ENCODE peak calls at places on chromosomes 5 and 9, in four cellular contexts. One of them, this sample, is unnamed.

GRCh38 chr5:160266044-160266718 is 36.9 kb downstream of the FABP6 start:
- DNase-seq in HepG2: no peak
- DNase-seq in HCT116: no peak
- DNase-seq in SK-N-SH: no peak
- DNase-seq in this sample: no peak

GRCh38 chr9:22107202-22107601 is 98.1 kb upstream of the CDKN2B start:
- DNase-seq in HepG2: no peak
- DNase-seq in HCT116: no peak
- DNase-seq in SK-N-SH: no peak
- DNase-seq in this sample: no peak

GRCh38 chr5:111755942-111756353 is 1.0 kb downstream of the NREP start:
- DNase-seq in HepG2: no peak
- DNase-seq in HCT116: no peak
- DNase-seq in SK-N-SH: peak; percentile 30
- DNase-seq in this sample: no peak

GRCh38 chr5:1931590-1932138 is 48.9 kb upstream of the IRX4 start:
- DNase-seq in HepG2: no peak
- DNase-seq in HCT116: no peak
- DNase-seq in SK-N-SH: no peak
- DNase-seq in this sample: no peak

GRCh38 chr9:95181226-95181818 is 136.2 kb downstream of the FANCC start:
- DNase-seq in HepG2: no peak
- DNase-seq in HCT116: peak; percentile 4
- DNase-seq in SK-N-SH: peak; percentile 26
- DNase-seq in this sample: no peak

GRCh38 chr5:56270568-56271392 is 37.6 kb upstream of the ANKRD55 start:
- DNase-seq in HepG2: peak; percentile 73
- DNase-seq in HCT116: peak; percentile 62
- DNase-seq in SK-N-SH: peak; percentile 72
- DNase-seq in this sample: peak; percentile 82

GRCh38 chr5:10030219-10030831 is 219.4 kb downstream of the ATPSCKMT start:
- DNase-seq in HepG2: peak; percentile 23
- DNase-seq in HCT116: peak; percentile 23
- DNase-seq in SK-N-SH: no peak
- DNase-seq in this sample: no peak

GRCh38 chr5:180284161-180284560 is 7.7 kb downstream of the MAPK9 start:
- DNase-seq in HepG2: no peak
- DNase-seq in HCT116: no peak
- DNase-seq in SK-N-SH: no peak
- DNase-seq in this sample: no peak

GRCh38 chr9:85118990-85119755 is 449.6 kb downstream of the NTRK2 start:
- DNase-seq in HepG2: no peak
- DNase-seq in HCT116: no peak
- DNase-seq in SK-N-SH: no peak
- DNase-seq in this sample: no peak

GRCh38 chr9:72786948-72787347 is 165.9 kb downstream of the ALDH1A1 start:
- DNase-seq in HepG2: no peak
- DNase-seq in HCT116: no peak
- DNase-seq in SK-N-SH: no peak
- DNase-seq in this sample: no peak

GRCh38 chr9:86837345-86837744 is 110.0 kb downstream of the GAS1 start:
- DNase-seq in HepG2: no peak
- DNase-seq in HCT116: no peak
- DNase-seq in SK-N-SH: no peak
- DNase-seq in this sample: no peak

GRCh38 chr9:94298949-94299599 is 29.4 kb downstream of the NUTM2F start:
- DNase-seq in HepG2: no peak
- DNase-seq in HCT116: no peak
- DNase-seq in SK-N-SH: no peak
- DNase-seq in this sample: no peak

GRCh38 chr5:94691947-94692346 is 73.5 kb downstream of the SLF1 start:
- DNase-seq in HepG2: peak; percentile 3
- DNase-seq in HCT116: no peak
- DNase-seq in SK-N-SH: peak; percentile 20
- DNase-seq in this sample: no peak

GRCh38 chr5:73437126-73438047 is 11.2 kb downstream of the FOXD1 start:
- DNase-seq in HepG2: no peak
- DNase-seq in HCT116: peak; percentile 48
- DNase-seq in SK-N-SH: peak; percentile 69
- DNase-seq in this sample: no peak

GRCh38 chr9:22622823-22623222 is 176.2 kb downstream of the DMRTA1 start:
- DNase-seq in HepG2: no peak
- DNase-seq in HCT116: no peak
- DNase-seq in SK-N-SH: no peak
- DNase-seq in this sample: no peak

GRCh38 chr9:69174645-69175487 is 789 bp downstream of the TJP2 start:
- DNase-seq in HepG2: peak; percentile 48
- DNase-seq in HCT116: no peak
- DNase-seq in SK-N-SH: peak; percentile 62
- DNase-seq in this sample: no peak

GRCh38 chr9:112809351-112809848 is 58.8 kb downstream of the SNX30 start:
- DNase-seq in HepG2: no peak
- DNase-seq in HCT116: no peak
- DNase-seq in SK-N-SH: no peak
- DNase-seq in this sample: no peak

GRCh38 chr9:37512439-37512838 is 26.7 kb downstream of the POLR1E start:
- DNase-seq in HepG2: no peak
- DNase-seq in HCT116: no peak
- DNase-seq in SK-N-SH: no peak
- DNase-seq in this sample: no peak

GRCh38 chr9:37471942-37472679 is 6.9 kb upstream of the ZBTB5 start:
- DNase-seq in HepG2: peak; percentile 24
- DNase-seq in HCT116: peak; percentile 95
- DNase-seq in SK-N-SH: no peak
- DNase-seq in this sample: peak; percentile 97

GRCh38 chr9:108056805-108057386 is 567.3 kb upstream of the KLF4 start:
- DNase-seq in HepG2: no peak
- DNase-seq in HCT116: no peak
- DNase-seq in SK-N-SH: no peak
- DNase-seq in this sample: no peak

GRCh38 chr5:72325566-72326297 is 5.6 kb downstream of the PTCD2 start:
- DNase-seq in HepG2: no peak
- DNase-seq in HCT116: no peak
- DNase-seq in SK-N-SH: no peak
- DNase-seq in this sample: no peak

GRCh38 chr9:34633851-34634550 is 3.6 kb downstream of the SIGMAR1 start:
- DNase-seq in HepG2: peak; percentile 56
- DNase-seq in HCT116: no peak
- DNase-seq in SK-N-SH: peak; percentile 84
- DNase-seq in this sample: peak; percentile 65

GRCh38 chr5:112551437-112552018 is 132.5 kb upstream of the EPB41L4A start:
- DNase-seq in HepG2: peak; percentile 39
- DNase-seq in HCT116: peak; percentile 59
- DNase-seq in SK-N-SH: peak; percentile 42
- DNase-seq in this sample: peak; percentile 39

GRCh38 chr9:137721899-137722298 is 103.1 kb downstream of the EHMT1 start:
- DNase-seq in HepG2: no peak
- DNase-seq in HCT116: no peak
- DNase-seq in SK-N-SH: no peak
- DNase-seq in this sample: no peak

GRCh38 chr9:87742813-87743428 is 17.0 kb downstream of the CTSL start:
- DNase-seq in HepG2: no peak
- DNase-seq in HCT116: no peak
- DNase-seq in SK-N-SH: no peak
- DNase-seq in this sample: no peak

GRCh38 chr5:109644829-109645228 is 44.9 kb upstream of the MAN2A1 start:
- DNase-seq in HepG2: no peak
- DNase-seq in HCT116: no peak
- DNase-seq in SK-N-SH: no peak
- DNase-seq in this sample: no peak

GRCh38 chr5:171420429-171421231 is 1.2 kb downstream of the FGF18 start:
- DNase-seq in HepG2: no peak
- DNase-seq in HCT116: no peak
- DNase-seq in SK-N-SH: peak; percentile 72
- DNase-seq in this sample: no peak

GRCh38 chr5:124675921-124676846 is 70.3 kb downstream of the ZNF608 start:
- DNase-seq in HepG2: peak; percentile 32
- DNase-seq in HCT116: no peak
- DNase-seq in SK-N-SH: no peak
- DNase-seq in this sample: no peak

GRCh38 chr5:37900692-37901091 is 60.9 kb upstream of the GDNF start:
- DNase-seq in HepG2: peak; percentile 29
- DNase-seq in HCT116: peak; percentile 10
- DNase-seq in SK-N-SH: peak; percentile 4
- DNase-seq in this sample: no peak

GRCh38 chr5:136484808-136485207 is 119.5 kb upstream of the TRPC7 start:
- DNase-seq in HepG2: no peak
- DNase-seq in HCT116: no peak
- DNase-seq in SK-N-SH: no peak
- DNase-seq in this sample: no peak

GRCh38 chr5:112921833-112922817 is at the start of gene REEP5:
- DNase-seq in HepG2: peak; percentile 56
- DNase-seq in HCT116: peak; percentile 48
- DNase-seq in SK-N-SH: peak; percentile 96
- DNase-seq in this sample: no peak

DNA sequence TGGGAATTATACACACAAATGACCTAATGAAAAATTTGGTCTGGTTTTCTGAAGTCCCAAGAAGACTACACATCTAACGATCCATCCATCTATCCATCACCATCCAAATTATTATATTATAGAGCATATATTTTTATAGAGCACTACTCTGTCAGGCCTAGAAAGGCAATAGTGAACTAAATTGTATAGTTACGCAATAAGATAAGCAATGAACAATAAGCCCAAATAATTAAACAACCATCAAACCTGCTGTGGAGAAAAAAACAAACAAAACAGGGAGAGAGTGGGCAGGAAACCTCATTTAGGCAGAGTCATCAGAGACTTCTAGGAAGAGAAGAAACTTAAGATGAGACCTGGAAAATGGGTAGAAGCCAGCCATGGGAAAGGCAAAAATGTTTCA is 59.7 kb downstream of the MTX3 start:
- DNase-seq in HepG2: no peak
- DNase-seq in HCT116: no peak
- DNase-seq in SK-N-SH: no peak
- DNase-seq in this sample: no peak
- TF ChIP-seq REST in HepG2: no peak
- TF ChIP-seq REST in HCT116: no peak
- TF ChIP-seq REST in SK-N-SH: no peak
- TF ChIP-seq REST in this sample: no peak

GRCh38 chr9:83620841-83621636 is 1.9 kb upstream of the IDNK start:
- DNase-seq in HepG2: peak; percentile 75
- DNase-seq in HCT116: peak; percentile 54
- DNase-seq in SK-N-SH: peak; percentile 66
- DNase-seq in this sample: peak; percentile 33

GRCh38 chr9:83622433-83622813 is 520 bp upstream of the IDNK start:
- DNase-seq in HepG2: no peak
- DNase-seq in HCT116: no peak
- DNase-seq in SK-N-SH: peak; percentile 21
- DNase-seq in this sample: no peak

GRCh38 chr9:83625120-83625710 is 2.3 kb downstream of the IDNK start:
- DNase-seq in HepG2: no peak
- DNase-seq in HCT116: no peak
- DNase-seq in SK-N-SH: no peak
- DNase-seq in this sample: no peak

GRCh38 chr9:83623634-83623991 is 670 bp downstream of the IDNK start:
- DNase-seq in HepG2: peak; percentile 46
- DNase-seq in HCT116: no peak
- DNase-seq in SK-N-SH: no peak
- DNase-seq in this sample: no peak

DNA sequence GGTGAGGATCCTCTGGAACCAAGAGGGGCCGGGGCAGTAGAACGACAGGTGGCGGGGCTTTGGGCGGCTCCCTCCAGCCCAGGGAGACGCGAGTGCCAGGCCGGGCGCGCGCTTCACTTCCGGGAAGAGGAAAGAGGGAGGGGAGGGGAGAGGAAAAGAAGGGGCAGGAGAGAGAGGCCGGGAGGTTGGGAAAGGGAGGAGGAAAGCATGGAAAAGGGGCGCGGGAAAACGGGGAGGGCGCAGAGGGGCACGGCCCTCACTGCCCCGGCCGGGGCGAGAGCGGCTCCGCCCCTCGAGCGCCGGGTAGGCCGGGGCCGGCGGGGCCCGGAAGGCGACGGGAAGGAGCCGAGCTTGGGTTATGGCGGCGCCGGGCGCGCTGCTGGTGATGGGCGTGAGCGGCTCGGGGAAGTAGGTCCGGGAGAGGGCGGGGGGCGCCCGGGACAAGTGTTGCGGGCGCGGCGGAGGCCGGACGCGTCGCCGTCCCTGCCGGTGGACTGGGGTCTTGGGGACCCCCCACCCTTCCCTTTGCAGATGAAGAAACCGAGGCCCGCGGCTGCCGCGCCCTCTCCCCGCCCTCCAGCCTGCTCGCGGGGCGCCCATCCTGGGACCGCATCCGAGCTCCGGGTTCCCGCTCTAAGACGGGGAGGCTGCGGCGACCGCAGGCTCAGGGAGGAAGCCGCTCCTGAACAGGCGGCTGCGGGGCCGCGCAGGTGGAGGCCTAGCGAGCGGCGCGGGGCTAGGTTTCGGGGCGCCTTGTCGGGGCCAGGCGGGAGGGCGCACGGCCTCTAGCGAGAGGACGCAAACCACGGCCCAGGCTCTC is at the start of gene IDNK:
- DNase-seq in HepG2: peak; percentile 67
- DNase-seq in HCT116: peak; percentile 10
- DNase-seq in SK-N-SH: peak; percentile 89
- DNase-seq in this sample: no peak
- TF ChIP-seq POLR2AphosphoS5 in HepG2: peak; percentile 51
- TF ChIP-seq POLR2AphosphoS5 in HCT116: peak; percentile 74
- TF ChIP-seq POLR2AphosphoS5 in SK-N-SH: no peak
- TF ChIP-seq POLR2AphosphoS5 in this sample: peak; percentile 41

GRCh38 chr5:42855386-42855785 is 43.7 kb upstream of the SELENOP start:
- DNase-seq in HepG2: no peak
- DNase-seq in HCT116: no peak
- DNase-seq in SK-N-SH: no peak
- DNase-seq in this sample: no peak

GRCh38 chr5:42852826-42853225 is 41.1 kb upstream of the SELENOP start:
- DNase-seq in HepG2: no peak
- DNase-seq in HCT116: no peak
- DNase-seq in SK-N-SH: no peak
- DNase-seq in this sample: no peak

GRCh38 chr5:42855811-42856210 is 44.1 kb upstream of the SELENOP start:
- DNase-seq in HepG2: no peak
- DNase-seq in HCT116: no peak
- DNase-seq in SK-N-SH: no peak
- DNase-seq in this sample: no peak

GRCh38 chr5:42858031-42858643 is 46.4 kb upstream of the SELENOP start:
- DNase-seq in HepG2: no peak
- DNase-seq in HCT116: no peak
- DNase-seq in SK-N-SH: no peak
- DNase-seq in this sample: no peak

GRCh38 chr5:42854795-42855194 is 43.1 kb upstream of the SELENOP start:
- DNase-seq in HepG2: peak; percentile 77
- DNase-seq in HCT116: no peak
- DNase-seq in SK-N-SH: no peak
- DNase-seq in this sample: no peak
- TF ChIP-seq REST in HepG2: no peak
- TF ChIP-seq REST in HCT116: no peak
- TF ChIP-seq REST in SK-N-SH: no peak
- TF ChIP-seq REST in this sample: no peak

DNA sequence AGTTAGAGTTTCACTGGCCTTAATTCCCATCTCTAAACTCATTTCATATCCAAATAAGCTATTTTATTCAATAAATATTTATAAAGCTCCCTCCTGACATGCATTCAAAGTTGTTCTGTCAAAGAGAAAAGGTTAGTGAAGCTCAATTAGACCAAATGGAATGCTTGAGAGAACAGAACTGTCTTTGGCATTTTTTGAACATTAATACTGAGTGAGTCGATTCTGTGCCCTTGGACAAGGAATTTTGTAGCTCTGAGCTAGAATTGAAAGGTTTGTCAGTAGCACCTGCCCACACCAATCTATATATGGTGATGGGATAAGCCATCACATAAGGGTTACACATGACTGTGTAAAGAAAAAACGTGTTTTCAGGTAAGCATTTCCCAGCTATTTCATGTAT is 631.2 kb upstream of the CCNG1 start:
- DNase-seq in HepG2: no peak
- DNase-seq in HCT116: no peak
- DNase-seq in SK-N-SH: no peak
- DNase-seq in this sample: no peak
- TF ChIP-seq POLR2AphosphoS5 in HepG2: no peak
- TF ChIP-seq POLR2AphosphoS5 in HCT116: no peak
- TF ChIP-seq POLR2AphosphoS5 in SK-N-SH: no peak
- TF ChIP-seq POLR2AphosphoS5 in this sample: no peak

This sample was measured in Panc1.